ENCODE peak calls at places on chromosomes 3 and 15, in six cellular contexts. I is testis; C is amniotic stem cell; J is posterior cingulate gyrus; H is activated naive CD4-positive, alpha-beta T cell treated with Interleukin-2 at 50 U/mL for 16 hours; K is central memory CD8-positive, alpha-beta T cell. P is an unnamed sample.

GRCh38 chr15:65690173-65690572 is 68.4 kb downstream of the SLC24A1 start:
- DNase-seq in C (no peak), H (no peak), I (no peak), K (no peak), J (no peak), P (no peak)

GRCh38 chr3:41180396-41180795 is 18.9 kb upstream of the CTNNB1 start:
- DNase-seq in C (no peak), I (no peak), J (no peak), K (no peak), H (no peak), P (no peak)

GRCh38 chr3:194685050-194685722 is 497 bp upstream of the FAM43A start:
- DNase-seq in J (no peak), I (no peak), C (no peak), K (no peak), H (no peak), P (no peak)

GRCh38 chr3:182794806-182795369 is 1.6 kb downstream of the ATP11B start:
- DNase-seq in J (no peak), K (no peak), I (no peak), H (no peak), C (no peak), P (no peak)

GRCh38 chr15:93900476-93901400 is 330.6 kb upstream of the MCTP2 start:
- DNase-seq in I (peak), K (no peak), J (no peak), C (no peak), H (no peak), P (no peak)

GRCh38 chr3:58531956-58532355 is 5.0 kb downstream of the ACOX2 start:
- DNase-seq in K (no peak), J (no peak), H (no peak), C (no peak), I (no peak), P (no peak)

GRCh38 chr3:23418026-23418425 is 214.9 kb downstream of the UBE2E2 start:
- DNase-seq in C (no peak), K (no peak), H (no peak), J (no peak), I (no peak), P (no peak)

GRCh38 chr3:114213669-114214541 is 23.5 kb downstream of the ZNF80 start:
- DNase-seq in I (no peak), C (no peak), J (no peak), K (peak), H (peak), P (no peak)

GRCh38 chr3:122515856-122516255 is 1.1 kb upstream of the KPNA1 start:
- DNase-seq in K (no peak), J (no peak), I (no peak), C (no peak), H (no peak), P (no peak)

GRCh38 chr3:42195879-42196330 is 70.1 kb downstream of the CCK start:
- DNase-seq in I (no peak), H (no peak), K (no peak), J (no peak), C (no peak), P (no peak)

GRCh38 chr3:157089455-157090221 is 70.3 kb downstream of the CCNL1 start:
- DNase-seq in I (peak), J (no peak), C (no peak), K (no peak), H (peak), P (no peak)

GRCh38 chr15:45225506-45226273 is 26.3 kb upstream of the SLC28A2 start:
- DNase-seq in C (no peak), H (no peak), I (no peak), K (no peak), J (no peak), P (no peak)

GRCh38 chr3:111874177-111874820 is 15.2 kb downstream of the PHLDB2 start:
- DNase-seq in K (no peak), H (no peak), J (no peak), C (no peak), I (no peak), P (no peak)

GRCh38 chr3:183498634-183499033 is 56.9 kb downstream of the KLHL6 start:
- DNase-seq in H (no peak), K (no peak), C (no peak), I (no peak), J (no peak), P (no peak)

GRCh38 chr3:34533468-34533867 is 735.0 kb downstream of the PDCD6IP start:
- DNase-seq in H (no peak), C (no peak), J (no peak), I (no peak), K (no peak), P (no peak)

P was measured in glomerular endothelial cell.